ENCODE peak calls at places on chromosomes 7 and 10, in five cellular contexts. I is ovary, J is Peyer's patch, B is A549, N is stomach. F is an unnamed sample. For H3K4me1, the result is how much of the 10 kb centered on the place peaks cover.

GRCh38 chr10:124994573-124995473 is 52.9 kb downstream of the ZRANB1 start:
- DNase-seq in I (no peak), J (no peak), B (no peak), N (peak), F (no peak)

GRCh38 chr7:28626629-28627262 is 214.4 kb downstream of the CREB5 start:
- DNase-seq in I (no peak), J (no peak), B (peak), N (no peak), F (peak)

GRCh38 chr7:144936314-144936713 is 100.5 kb upstream of the TPK1 start:
- DNase-seq in I (no peak), J (no peak), B (no peak), N (no peak), F (no peak)

GRCh38 chr7:7641129-7641663 is 644 bp downstream of the UMAD1 start:
- DNase-seq in I (no peak), J (peak), B (no peak), N (no peak), F (peak)

GRCh38 chr10:43265799-43266721 is 805 bp downstream of the RASGEF1A start:
- DNase-seq in I (peak), J (peak), B (peak), N (peak), F (no peak)

GRCh38 chr10:88159127-88159829 is 295.9 kb downstream of the PTEN start:
- DNase-seq in I (no peak), J (no peak), B (no peak), N (no peak), F (no peak)

GRCh38 chr10:124004372-124004928 is 88.9 kb downstream of the CHST15 start:
- DNase-seq in I (peak), J (no peak), B (no peak), N (peak), F (no peak)

GRCh38 chr10:62050941-62051433 is 149.5 kb downstream of the ARID5B start:
- DNase-seq in I (peak), J (peak), B (peak), N (peak), F (no peak)

GRCh38 chr7:149685455-149685854 is 87.9 kb downstream of the ZNF467 start:
- DNase-seq in I (no peak), J (no peak), B (peak), N (no peak), F (no peak)

GRCh38 chr10:63972949-63973827 is 452.0 kb downstream of the REEP3 start:
- DNase-seq in I (no peak), J (no peak), B (no peak), N (no peak), F (no peak)

GRCh38 chr10:104706886-104707285 is 65.8 kb downstream of the SORCS3 start:
- DNase-seq in I (no peak), J (no peak), B (no peak), N (no peak), F (no peak)

GRCh38 chr10:47321521-47322195 is 596 bp upstream of the GDF2 start:
- DNase-seq in I (no peak), J (no peak), B (no peak), N (no peak), F (no peak)

GRCh38 chr7:39589323-39590111 is 23.3 kb downstream of the YAE1 start:
- DNase-seq in I (no peak), J (no peak), B (peak), N (no peak), F (peak)

GRCh38 chr10:133199992-133200611 is 29.9 kb upstream of the UTF1 start:
- DNase-seq in I (no peak), J (no peak), B (no peak), N (no peak), F (no peak)

GRCh38 chr10:86159797-86160196 is 206.8 kb downstream of the GRID1 start:
- DNase-seq in I (no peak), J (no peak), B (no peak), N (no peak), F (no peak)

GRCh38 chr10:119502214-119502613 is 40.3 kb downstream of the RGS10 start:
- DNase-seq in I (no peak), J (peak), B (no peak), N (peak), F (peak)

GRCh38 chr10:28215930-28216329 is 86.9 kb downstream of the MPP7 start:
- DNase-seq in I (no peak), J (no peak), B (no peak), N (no peak), F (peak)

GRCh38 chr7:16660702-16661464 is 14.9 kb downstream of the BZW2 start:
- DNase-seq in I (no peak), J (no peak), B (peak), N (no peak), F (peak)
- H3K27ac ChIP-seq in I (no peak), J (peak), B (no peak), N (no peak), F (no peak)

GRCh38 chr10:5589071-5589962 is 64.6 kb downstream of the CALML3 start:
- DNase-seq in I (no peak), J (no peak), B (no peak), N (no peak), F (no peak)
- H3K4me1 ChIP-seq in I (under half), J (under half), B (half or more), N (under half), F (under half)

DNA sequence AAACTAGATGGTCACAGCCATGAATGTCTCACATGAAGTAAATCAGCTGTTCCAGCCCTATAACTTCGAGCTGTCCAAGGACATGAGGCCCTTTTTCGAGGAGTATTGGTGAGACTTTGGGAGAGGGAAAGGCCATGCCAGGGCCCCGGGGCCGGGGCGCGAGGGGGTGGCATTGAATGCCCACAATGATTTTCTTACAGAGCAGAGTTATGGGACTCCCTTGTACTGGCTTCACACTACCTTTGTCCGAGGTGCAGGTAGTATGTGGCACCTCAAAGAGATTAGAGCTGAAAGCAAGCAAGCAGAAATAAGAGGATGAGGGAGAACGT is 407 bp downstream of the ELOVL3 start:
- DNase-seq in I (no peak), J (no peak), B (no peak), N (no peak), F (no peak)
- H3K4me3 ChIP-seq in I (no peak), J (peak), B (peak), N (peak), F (no peak)

DNA sequence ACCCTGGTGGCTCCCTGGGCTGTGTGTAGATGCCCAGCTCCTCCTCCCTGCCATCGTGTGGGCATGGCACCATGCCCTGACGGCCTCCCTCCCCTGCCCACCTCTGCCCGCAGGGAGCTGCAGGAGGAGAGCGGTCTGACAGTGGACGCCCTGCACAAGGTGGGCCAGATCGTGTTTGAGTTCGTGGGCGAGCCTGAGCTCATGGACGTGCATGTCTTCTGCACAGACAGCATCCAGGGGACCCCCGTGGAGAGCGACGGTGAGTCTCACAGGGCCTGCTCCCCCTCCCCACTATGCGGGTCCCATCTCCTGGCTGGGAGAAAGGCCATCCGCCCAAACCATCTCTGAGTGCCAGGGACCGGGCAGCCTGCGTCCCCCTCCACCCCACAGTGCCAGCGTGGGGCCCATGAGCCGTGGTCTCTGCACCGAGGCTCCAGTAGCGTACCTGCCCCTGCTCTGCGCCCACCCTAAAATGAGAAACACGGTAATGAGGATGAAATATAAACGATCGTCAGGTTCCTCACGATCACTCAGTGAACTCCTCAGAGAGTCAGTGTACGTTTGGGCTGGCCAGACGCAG is 7.8 kb downstream of the NUDT1 start:
- DNase-seq in I (no peak), J (no peak), B (no peak), N (no peak), F (no peak)
- H3K27ac ChIP-seq in I (no peak), J (peak), B (no peak), N (no peak), F (peak)

GRCh38 chr7:104998040-104998752 is 15.8 kb upstream of the KMT2E start:
- DNase-seq in I (no peak), J (no peak), B (no peak), N (no peak), F (peak)

GRCh38 chr7:105001652-105002184 is 12.3 kb upstream of the KMT2E start:
- DNase-seq in I (no peak), J (no peak), B (no peak), N (no peak), F (no peak)

GRCh38 chr7:105000927-105001336 is 13.1 kb upstream of the KMT2E start:
- DNase-seq in I (no peak), J (no peak), B (no peak), N (no peak), F (no peak)

GRCh38 chr7:105003275-105003674 is 10.7 kb upstream of the KMT2E start:
- DNase-seq in I (peak), J (no peak), B (peak), N (no peak), F (peak)

DNA sequence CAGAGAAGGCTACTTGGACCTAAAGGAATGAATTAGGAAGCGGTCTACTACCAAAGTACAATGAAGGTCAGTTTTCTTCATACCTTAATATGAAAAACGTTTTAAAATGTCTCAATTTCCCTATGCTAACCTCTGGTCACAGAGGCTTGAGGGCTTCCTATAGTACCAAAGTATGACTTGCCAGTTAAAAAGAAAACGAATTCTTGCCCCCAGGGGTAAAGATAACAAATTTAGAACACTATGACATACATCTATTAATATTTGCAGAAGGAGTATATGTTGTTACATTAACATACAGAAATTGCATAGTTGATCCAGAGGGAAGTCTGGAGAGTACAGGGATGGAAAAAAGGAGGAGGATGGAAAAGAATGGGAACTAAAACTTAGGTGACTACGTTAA is 13.8 kb upstream of the KMT2E start:
- DNase-seq in I (no peak), J (no peak), B (no peak), N (no peak), F (no peak)
- H3K4me1 ChIP-seq in I (under half), J (under half), B (half or more), N (half or more), F (under half)

GRCh38 chr7:116269466-116269865 is 59.1 kb downstream of the TES start:
- DNase-seq in I (no peak), J (no peak), B (peak), N (no peak), F (peak)

GRCh38 chr7:116273283-116273917 is 63.1 kb downstream of the TES start:
- DNase-seq in I (no peak), J (no peak), B (peak), N (no peak), F (no peak)

GRCh38 chr7:116273918-116274301 is 63.6 kb downstream of the TES start:
- DNase-seq in I (no peak), J (no peak), B (peak), N (no peak), F (no peak)

GRCh38 chr7:116271161-116271979 is 61.0 kb downstream of the TES start:
- DNase-seq in I (no peak), J (no peak), B (peak), N (no peak), F (no peak)

DNA sequence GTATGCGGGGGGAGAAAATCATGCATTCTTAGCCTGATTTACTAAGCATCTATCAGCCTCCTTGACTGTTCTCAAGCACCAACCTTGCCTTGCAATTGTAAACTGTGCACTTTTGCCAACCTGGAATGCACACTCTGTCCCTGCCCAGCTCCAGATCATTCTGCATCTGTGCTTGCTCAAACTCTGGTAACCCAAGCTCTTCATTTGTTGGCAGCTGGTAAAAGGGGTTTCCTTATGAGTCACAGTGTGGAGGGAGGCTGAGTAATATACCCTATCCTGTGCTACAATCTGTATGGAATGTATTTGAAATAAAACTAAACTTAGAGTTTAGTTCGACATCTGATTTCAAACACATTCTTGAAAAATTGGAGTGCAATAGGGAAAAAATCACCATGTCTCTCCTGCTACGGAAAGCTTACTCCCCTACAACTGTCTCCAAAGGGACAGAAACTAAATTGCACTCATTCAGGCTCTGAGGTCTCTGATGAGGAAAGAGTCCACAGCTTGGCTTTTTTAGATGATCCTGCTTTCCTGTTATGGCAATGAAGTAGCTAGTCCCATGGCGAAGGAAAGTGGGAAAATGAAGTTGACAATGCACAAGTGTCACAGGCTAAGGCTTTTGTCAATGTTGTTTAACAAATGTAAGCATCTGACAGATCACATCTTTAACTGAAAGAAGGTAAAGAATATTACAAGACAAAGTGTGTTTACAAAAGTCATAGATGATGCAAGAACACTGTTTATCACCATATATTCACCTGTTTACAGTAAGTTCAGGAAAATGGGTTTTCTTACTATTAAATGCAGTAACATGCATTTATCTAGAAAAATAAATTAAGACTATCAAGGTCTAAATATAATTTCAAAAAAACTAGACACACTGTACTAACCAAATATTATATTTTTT is 61.9 kb downstream of the TES start:
- DNase-seq in I (no peak), J (no peak), B (peak), N (no peak), F (no peak)
- H3K4me3 ChIP-seq in I (no peak), J (no peak), B (peak), N (no peak), F (no peak)

DNA sequence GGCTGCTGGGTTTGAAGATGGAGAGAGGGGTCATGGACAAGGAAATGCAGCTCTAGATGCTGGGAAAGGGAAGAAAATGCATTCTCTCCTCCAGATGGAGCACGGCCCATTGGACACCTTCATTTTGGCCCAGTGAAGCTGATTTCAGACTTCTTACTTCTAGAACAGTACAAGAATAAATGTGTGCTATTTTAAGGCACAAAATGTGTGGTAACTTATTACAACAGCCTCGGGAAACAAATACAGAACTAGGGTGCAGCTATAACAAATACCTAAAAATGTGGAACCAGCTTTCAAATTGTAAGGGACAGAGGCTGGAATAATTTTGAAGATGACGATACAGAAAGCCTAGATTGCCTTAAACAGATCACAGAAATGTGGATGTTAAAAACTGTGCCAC is 54.1 kb downstream of the CYTH3 start:
- DNase-seq in I (no peak), J (no peak), B (no peak), N (no peak), F (no peak)
- H3K27ac ChIP-seq in I (no peak), J (no peak), B (no peak), N (no peak), F (no peak)

DNA sequence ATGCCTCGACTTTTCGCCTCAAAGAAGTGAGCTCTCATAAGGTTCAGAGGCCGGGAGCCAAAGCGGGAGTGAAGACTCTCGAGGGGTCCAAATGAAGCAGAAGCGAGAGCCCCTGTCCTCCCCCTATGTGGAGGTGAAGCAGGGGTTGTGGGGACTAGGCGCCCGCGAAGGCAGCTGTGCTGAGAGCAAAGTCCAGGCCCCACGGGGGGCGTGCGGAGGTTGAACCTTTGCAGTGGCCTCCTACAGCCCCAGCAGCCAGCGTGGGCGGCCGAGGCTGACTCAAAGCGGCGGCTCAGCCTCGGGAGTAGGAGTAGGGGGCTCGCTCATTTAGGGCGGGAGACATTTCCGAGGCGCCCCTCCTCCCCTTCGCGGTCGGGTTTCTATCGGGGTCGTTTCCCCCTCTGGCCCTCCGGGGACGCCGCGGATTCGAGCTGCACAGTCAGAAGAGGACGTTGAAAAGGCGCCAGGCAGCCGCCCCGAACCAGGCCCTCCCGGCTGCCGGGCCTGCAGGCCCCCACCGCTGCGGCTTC is 548 bp upstream of the ADD3 start:
- DNase-seq in I (no peak), J (no peak), B (peak), N (no peak), F (peak)
- H3K4me1 ChIP-seq in I (under half), J (under half), B (under half), N (half or more), F (under half)

DNA sequence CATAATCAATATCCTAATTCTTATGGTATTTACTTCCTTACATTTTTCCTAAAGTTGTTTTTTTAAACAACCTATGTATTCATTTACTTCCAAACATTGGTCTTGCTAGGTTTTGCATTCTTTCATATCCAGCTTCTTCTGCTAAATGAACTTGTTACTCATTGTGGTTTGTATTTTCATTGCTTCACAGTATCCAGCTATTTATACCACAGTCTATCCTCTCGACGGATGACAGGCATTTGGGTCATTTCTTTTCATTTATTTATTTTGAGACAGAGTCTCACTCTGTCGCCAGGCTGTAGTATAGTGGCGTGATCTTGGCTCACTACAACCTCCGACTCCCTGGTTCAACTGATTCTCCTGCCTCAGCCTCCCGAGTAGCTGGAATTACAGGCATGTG is 66.8 kb downstream of the CCDC6 start:
- DNase-seq in I (no peak), J (no peak), B (no peak), N (no peak), F (no peak)
- H3K4me3 ChIP-seq in I (no peak), J (no peak), B (no peak), N (no peak), F (no peak)

GRCh38 chr7:590731-591551 is 71.3 kb upstream of the PDGFA start:
- DNase-seq in I (no peak), J (no peak), B (no peak), N (no peak), F (no peak)
- H3K27ac ChIP-seq in I (no peak), J (peak), B (no peak), N (peak), F (no peak)

F was measured in small intestine.